ENCODE peak calls at places on chromosomes 6 and 20, in four cellular contexts. One of them, this sample, is unnamed.

GRCh38 chr6:97203343-97203742 is 79.7 kb downstream of the MMS22L start:
- DNase-seq in HCT116: no peak
- DNase-seq in K562: no peak
- DNase-seq in HepG2: no peak
- DNase-seq in this sample: peak

GRCh38 chr20:25196701-25197120 is 1.2 kb downstream of the ENTPD6 start:
- DNase-seq in HCT116: no peak
- DNase-seq in K562: no peak
- DNase-seq in HepG2: no peak
- DNase-seq in this sample: no peak

GRCh38 chr6:117344444-117345291 is 79.3 kb downstream of the VGLL2 start:
- DNase-seq in HepG2: no peak
- DNase-seq in HCT116: no peak
- DNase-seq in K562: peak
- DNase-seq in this sample: no peak

GRCh38 chr20:8389381-8390368 is 257.6 kb downstream of the PLCB1 start:
- DNase-seq in HepG2: peak
- DNase-seq in HCT116: peak
- DNase-seq in K562: peak
- DNase-seq in this sample: peak

GRCh38 chr6:106890447-106890846 is 84.1 kb downstream of the CD24 start:
- DNase-seq in HepG2: no peak
- DNase-seq in HCT116: no peak
- DNase-seq in K562: peak
- DNase-seq in this sample: no peak

GRCh38 chr20:59322101-59322500 is 21.7 kb downstream of the EDN3 start:
- DNase-seq in HepG2: no peak
- DNase-seq in HCT116: no peak
- DNase-seq in K562: no peak
- DNase-seq in this sample: no peak

GRCh38 chr6:140671926-140672325 is 1297.5 kb upstream of the CITED2 start:
- DNase-seq in HCT116: peak
- DNase-seq in K562: no peak
- DNase-seq in HepG2: no peak
- DNase-seq in this sample: no peak

GRCh38 chr6:151445482-151445881 is 6.4 kb downstream of the RMND1 start:
- DNase-seq in K562: no peak
- DNase-seq in HCT116: no peak
- DNase-seq in HepG2: no peak
- DNase-seq in this sample: no peak

GRCh38 chr6:132819405-132820145 is 5.2 kb downstream of the RPS12 start:
- DNase-seq in HCT116: no peak
- DNase-seq in HepG2: peak
- DNase-seq in K562: peak
- DNase-seq in this sample: no peak

GRCh38 chr6:53178837-53179432 is 30.3 kb upstream of the GCM1 start:
- DNase-seq in HCT116: no peak
- DNase-seq in K562: no peak
- DNase-seq in HepG2: no peak
- DNase-seq in this sample: no peak

GRCh38 chr20:44017905-44018683 is 103.4 kb downstream of the TOX2 start:
- DNase-seq in K562: no peak
- DNase-seq in HepG2: no peak
- DNase-seq in HCT116: peak
- DNase-seq in this sample: peak

GRCh38 chr20:46089338-46090094 is at the start of gene NCOA5:
- DNase-seq in HCT116: peak
- DNase-seq in K562: peak
- DNase-seq in HepG2: peak
- DNase-seq in this sample: peak

GRCh38 chr6:51467231-51467952 is 620.0 kb downstream of the PKHD1 start:
- DNase-seq in K562: no peak
- DNase-seq in HCT116: no peak
- DNase-seq in HepG2: no peak
- DNase-seq in this sample: no peak

DNA sequence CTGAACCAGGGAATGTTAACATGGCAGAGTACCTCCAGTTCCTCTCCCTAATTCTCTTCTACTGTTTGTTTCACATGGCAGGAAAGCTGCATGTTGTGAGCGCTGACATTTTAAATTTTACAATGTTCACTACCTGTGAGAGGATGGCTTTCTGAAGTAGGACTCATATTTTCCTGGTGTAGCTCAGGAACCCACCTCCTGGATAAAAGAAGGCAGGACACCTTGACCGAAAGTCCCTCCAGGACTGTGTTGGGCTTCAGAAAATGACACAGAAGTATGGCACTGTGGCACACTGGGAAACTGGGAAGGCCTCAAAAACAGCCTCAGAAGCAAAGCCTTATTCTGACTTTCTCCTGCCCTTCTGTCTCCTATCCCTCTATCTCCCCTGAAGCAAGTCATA is 33.3 kb downstream of the PTPRK start:
- DNase-seq in K562: no peak
- DNase-seq in HCT116: no peak
- DNase-seq in HepG2: peak
- DNase-seq in this sample: no peak
- TF ChIP-seq CTCF in K562: no peak
- TF ChIP-seq CTCF in HCT116: peak
- TF ChIP-seq CTCF in HepG2: peak
- TF ChIP-seq CTCF in this sample: peak

GRCh38 chr20:37308098-37309050 is 18.9 kb downstream of the MANBAL start:
- DNase-seq in HCT116: no peak
- DNase-seq in K562: no peak
- DNase-seq in HepG2: no peak
- DNase-seq in this sample: no peak

GRCh38 chr20:37309290-37309689 is 19.8 kb downstream of the MANBAL start:
- DNase-seq in HCT116: no peak
- DNase-seq in HepG2: no peak
- DNase-seq in K562: no peak
- DNase-seq in this sample: no peak

GRCh38 chr20:37311710-37312355 is 22.4 kb downstream of the MANBAL start:
- DNase-seq in K562: no peak
- DNase-seq in HepG2: no peak
- DNase-seq in HCT116: no peak
- DNase-seq in this sample: no peak

GRCh38 chr20:37310951-37311350 is 21.5 kb downstream of the MANBAL start:
- DNase-seq in HepG2: no peak
- DNase-seq in HCT116: no peak
- DNase-seq in K562: no peak
- DNase-seq in this sample: no peak

DNA sequence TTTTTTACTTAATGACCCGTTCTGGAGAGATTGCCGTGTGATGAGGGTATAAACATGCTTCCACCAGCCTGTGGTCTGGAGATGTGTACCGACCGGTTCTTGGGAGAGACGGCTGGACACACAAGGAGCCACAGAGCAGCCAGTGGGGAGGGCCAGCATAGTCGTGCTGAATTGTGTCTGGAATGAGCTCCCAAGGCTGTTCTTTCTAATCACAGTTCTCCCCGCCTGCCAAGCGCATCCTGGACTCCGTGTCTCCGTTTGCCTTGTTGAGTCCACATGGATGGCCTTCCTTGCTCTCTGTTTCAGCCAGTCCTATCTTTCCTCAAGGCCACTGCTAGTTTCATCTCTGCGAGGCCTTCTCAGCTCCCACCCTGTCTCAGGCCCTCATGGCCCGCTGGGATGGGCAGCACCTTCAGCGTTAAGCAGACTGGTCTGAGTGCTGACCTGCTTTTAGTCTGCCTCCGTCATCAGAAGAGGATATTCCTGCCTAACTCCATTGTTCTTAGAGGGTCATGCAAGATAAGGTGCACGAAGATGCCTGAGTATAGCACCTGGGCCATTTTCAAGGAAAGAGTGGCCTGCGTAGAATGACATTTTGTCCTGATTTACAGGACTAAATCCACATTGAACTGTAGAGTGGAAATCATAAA is 20.6 kb downstream of the MANBAL start:
- DNase-seq in HepG2: no peak
- DNase-seq in K562: no peak
- DNase-seq in HCT116: no peak
- DNase-seq in this sample: no peak
- TF ChIP-seq ELF1 in HepG2: no peak
- TF ChIP-seq ELF1 in K562: no peak
- TF ChIP-seq ELF1 in HCT116: no peak
- TF ChIP-seq ELF1 in this sample: no peak

DNA sequence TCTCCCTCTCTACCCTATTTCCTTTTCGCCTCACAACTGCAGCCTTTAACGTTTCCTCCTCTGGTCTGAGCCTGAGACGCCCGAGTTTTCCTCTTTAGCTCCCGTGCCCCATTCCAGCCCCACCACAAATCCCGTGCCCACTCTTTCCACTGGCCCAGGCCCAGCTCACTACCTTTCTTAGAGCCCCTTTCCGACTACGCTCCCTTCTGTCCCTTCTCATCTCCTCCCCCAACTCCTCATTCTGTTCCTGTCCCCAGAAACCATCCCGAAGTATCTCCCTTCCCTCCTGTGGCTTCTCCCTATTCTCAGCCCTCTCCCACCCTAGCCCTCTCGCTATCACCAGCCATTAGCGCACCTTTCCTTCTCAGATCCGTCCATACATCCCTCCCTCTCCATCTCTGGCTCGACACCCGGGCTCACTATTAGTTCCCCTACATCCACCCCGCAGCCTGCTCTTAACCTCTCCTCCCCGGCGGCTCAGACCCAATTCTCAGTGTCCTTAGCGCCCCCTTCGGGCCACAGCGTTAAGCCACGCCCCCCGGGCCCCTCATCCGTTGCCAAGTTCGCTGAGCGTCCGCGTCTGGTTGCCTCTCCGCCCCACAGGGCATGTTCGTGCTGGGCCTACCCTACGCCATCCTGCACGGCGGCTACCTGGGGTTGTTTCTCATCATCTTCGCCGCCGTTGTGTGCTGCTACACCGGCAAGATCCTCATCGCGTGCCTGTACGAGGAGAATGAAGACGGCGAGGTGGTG is 2.7 kb downstream of the SLC32A1 start:
- DNase-seq in K562: peak
- DNase-seq in HepG2: peak
- DNase-seq in HCT116: no peak
- DNase-seq in this sample: peak
- TF ChIP-seq CTCF in K562: peak
- TF ChIP-seq CTCF in HepG2: peak
- TF ChIP-seq CTCF in HCT116: peak
- TF ChIP-seq CTCF in this sample: peak

DNA sequence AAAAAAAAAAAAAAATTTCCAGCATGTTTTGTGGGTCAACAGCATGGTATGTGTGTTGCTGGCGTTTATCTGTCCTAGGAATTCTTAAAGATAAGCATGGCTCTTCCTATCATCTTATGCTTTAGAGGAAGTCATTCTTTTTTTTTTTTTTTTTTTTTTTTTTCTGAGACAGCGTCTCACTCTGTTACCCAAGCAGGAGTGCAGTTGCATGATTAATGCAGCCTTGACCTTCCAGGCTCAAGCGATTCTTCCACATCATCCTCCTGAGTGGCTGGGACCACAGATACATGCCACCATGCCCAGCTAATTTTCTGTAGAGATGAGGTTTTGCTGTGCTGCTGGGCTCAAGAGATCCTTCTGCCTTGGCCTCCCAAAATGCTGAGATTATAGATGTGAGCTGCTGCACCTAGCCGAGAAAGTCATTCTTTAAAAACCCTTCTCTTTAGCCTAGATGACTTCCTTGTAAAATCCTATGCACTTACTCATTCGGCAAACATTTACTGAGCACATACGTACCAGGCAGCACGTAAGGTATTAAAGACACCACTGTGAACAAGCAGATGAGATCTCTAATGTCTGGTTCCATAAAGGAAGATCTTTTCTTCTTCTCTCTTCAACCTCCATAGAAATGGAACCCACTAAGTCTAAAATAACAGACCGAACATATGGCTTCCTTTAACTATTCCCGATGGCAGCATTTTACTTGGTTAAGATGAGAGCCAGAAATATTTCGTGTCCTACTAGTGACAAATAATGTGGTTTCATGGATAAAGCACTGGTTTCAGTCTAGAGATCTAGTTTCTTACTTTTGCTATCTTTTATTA is 122.4 kb downstream of the RIN2 start:
- DNase-seq in K562: no peak
- DNase-seq in HCT116: peak
- DNase-seq in HepG2: peak
- DNase-seq in this sample: no peak
- TF ChIP-seq ELF1 in K562: no peak
- TF ChIP-seq ELF1 in HCT116: no peak
- TF ChIP-seq ELF1 in HepG2: no peak
- TF ChIP-seq ELF1 in this sample: no peak

GRCh38 chr6:30683980-30684338 is 2.5 kb downstream of the PPP1R18 start:
- DNase-seq in HepG2: no peak
- DNase-seq in K562: peak
- DNase-seq in HCT116: no peak
- DNase-seq in this sample: no peak

GRCh38 chr6:30681696-30682180 is 4.7 kb downstream of the PPP1R18 start:
- DNase-seq in HCT116: no peak
- DNase-seq in HepG2: no peak
- DNase-seq in K562: no peak
- DNase-seq in this sample: no peak

GRCh38 chr6:30682181-30683117 is 4.0 kb downstream of the PPP1R18 start:
- DNase-seq in K562: peak
- DNase-seq in HCT116: no peak
- DNase-seq in HepG2: peak
- DNase-seq in this sample: peak

GRCh38 chr6:30684386-30685156 is 1.9 kb downstream of the PPP1R18 start:
- DNase-seq in K562: peak
- DNase-seq in HepG2: no peak
- DNase-seq in HCT116: no peak
- DNase-seq in this sample: peak

GRCh38 chr6:30683137-30683979 is 3.1 kb downstream of the PPP1R18 start:
- DNase-seq in HCT116: no peak
- DNase-seq in HepG2: no peak
- DNase-seq in K562: no peak
- DNase-seq in this sample: no peak
- TF ChIP-seq CTCF in HCT116: no peak
- TF ChIP-seq CTCF in HepG2: no peak
- TF ChIP-seq CTCF in K562: no peak
- TF ChIP-seq CTCF in this sample: no peak

DNA sequence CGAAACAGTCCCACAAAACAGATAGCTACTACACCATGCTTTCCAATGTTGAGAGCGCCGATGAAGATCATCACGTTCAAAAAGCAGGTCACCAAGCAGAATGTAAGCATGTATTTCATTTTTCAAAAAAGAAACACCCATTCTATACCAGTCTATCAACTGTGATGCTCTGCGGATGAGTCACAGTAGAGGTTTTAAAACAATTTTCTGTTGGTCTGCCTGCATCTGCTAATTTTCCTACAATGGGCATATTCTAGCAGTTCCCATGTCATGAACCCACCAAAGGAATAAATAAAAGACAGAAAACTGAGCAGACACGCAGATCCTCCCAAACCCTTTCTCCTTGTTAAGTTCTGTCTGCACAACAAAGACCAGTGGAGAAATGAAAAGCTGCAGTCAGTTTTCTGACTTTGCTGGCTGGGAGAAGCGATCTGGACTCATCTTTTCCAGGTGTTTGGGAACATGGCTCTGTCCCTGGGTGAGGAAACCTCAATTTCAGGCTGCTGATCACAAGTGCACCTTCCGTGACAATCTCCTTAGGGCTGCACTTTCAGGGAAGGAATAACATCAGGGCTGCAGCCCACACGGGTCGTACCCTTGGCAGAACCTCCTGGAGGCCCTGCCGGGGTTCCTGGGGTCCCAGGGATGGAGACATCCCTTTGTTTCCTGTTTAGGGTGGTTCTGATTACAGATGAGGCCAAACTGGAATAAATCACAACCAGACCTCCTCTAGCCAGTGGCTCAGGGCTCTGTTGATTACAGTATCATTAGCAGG is 200.1 kb downstream of the BMP7 start:
- DNase-seq in K562: no peak
- DNase-seq in HCT116: no peak
- DNase-seq in HepG2: no peak
- DNase-seq in this sample: no peak
- TF ChIP-seq ELF1 in K562: no peak
- TF ChIP-seq ELF1 in HCT116: no peak
- TF ChIP-seq ELF1 in HepG2: no peak
- TF ChIP-seq ELF1 in this sample: no peak